ENCODE peak calls at places on chromosomes 11 and 22, in seven cellular contexts. T is stimulated activated CD4-positive, alpha-beta T cell treated with anti-CD3 and anti-CD28 coated beads, Interleukin-4, amount 100 ng/mL, for 24 hours; X is T-helper 2 cell; V is NCI-H1417; E is brain microvascular endothelial cell; P is osteocyte; S is SIG-M5. U is an unnamed sample.

GRCh38 chr11:17764446-17765218 is 30.1 kb downstream of the KCNC1 start:
- DNase-seq in T (no peak), P (no peak), X (no peak), E (no peak), S (no peak), V (peak), U (no peak)

GRCh38 chr22:25111579-25112517 is 87.8 kb upstream of the CRYBB3 start:
- DNase-seq in X (no peak), S (no peak), E (no peak), V (peak), P (no peak), T (no peak), U (no peak)

GRCh38 chr11:33256808-33257159 is 397 bp upstream of the HIPK3 start:
- DNase-seq in S (no peak), V (no peak), T (no peak), P (no peak), X (no peak), E (no peak), U (no peak)

GRCh38 chr11:98531576-98531975 is 489.2 kb upstream of the CNTN5 start:
- DNase-seq in V (no peak), E (no peak), S (no peak), T (no peak), X (no peak), P (no peak), U (no peak)

GRCh38 chr11:111344032-111344431 is 35.0 kb downstream of the POU2AF1 start:
- DNase-seq in E (no peak), T (no peak), X (no peak), S (no peak), P (no peak), V (no peak), U (no peak)

GRCh38 chr11:13868710-13869403 is 93.7 kb upstream of the SPON1 start:
- DNase-seq in S (no peak), X (peak), V (no peak), E (no peak), P (no peak), T (peak), U (no peak)

GRCh38 chr11:27139742-27140141 is 99.1 kb downstream of the BBOX1 start:
- DNase-seq in V (no peak), T (no peak), S (no peak), X (no peak), P (no peak), E (no peak), U (no peak)

GRCh38 chr11:61602775-61603569 is 22.1 kb upstream of the SYT7 start:
- DNase-seq in E (peak), T (no peak), S (no peak), X (no peak), P (no peak), V (peak), U (peak)

U was measured in DMS 273 treated with DMSO at 0.1 percent for 48 hours.